ENCODE peak calls at places on chromosome 6, in nine cellular contexts. S is HL-60, Q is HCT116, A is A549, V is GM23338, O is SK-N-SH, X is HepG2, N is K562, C is GM12878. E is an unnamed sample.
A peak's percentile ranks its signal among the peaks of the same experiment; 100 is the strongest.

GRCh38 chr6:159919011-159919511 is 28.3 kb downstream of the MAS1 start:
- DNase-seq in S (no peak), Q (no peak), A (no peak), V (no peak), O (no peak), X (no peak), N (no peak), C (no peak), E (no peak)

GRCh38 chr6:159941286-159942113 is 27.4 kb upstream of the IGF2R start:
- DNase-seq in S (no peak), Q (peak; percentile 12), A (peak; percentile 24), V (peak; percentile 43), O (peak; percentile 14), X (peak; percentile 46), N (peak; percentile 18), C (peak; percentile 55), E (peak; percentile 27)

GRCh38 chr6:31666337-31666960 is 569 bp downstream of the CSNK2B start:
- DNase-seq in S (no peak), Q (no peak), A (no peak), V (no peak), O (no peak), X (no peak), N (peak; percentile 37), C (no peak), E (no peak)

GRCh38 chr6:158204616-158205015 is 36.5 kb downstream of the GTF2H5 start:
- DNase-seq in S (no peak), Q (no peak), A (no peak), V (no peak), O (no peak), X (no peak), N (no peak), C (no peak), E (no peak)

GRCh38 chr6:96478695-96479094 is 42.9 kb upstream of the UFL1 start:
- DNase-seq in S (no peak), Q (no peak), A (no peak), V (no peak), O (no peak), X (no peak), N (no peak), C (no peak), E (no peak)

GRCh38 chr6:78062993-78063392 is 410.2 kb downstream of the MEI4 start:
- DNase-seq in S (no peak), Q (no peak), A (no peak), V (no peak), O (no peak), X (no peak), N (no peak), C (no peak), E (no peak)

GRCh38 chr6:17905611-17906592 is 81.5 kb downstream of the KIF13A start:
- DNase-seq in S (no peak), Q (no peak), A (peak; percentile 14), V (no peak), O (no peak), X (no peak), N (no peak), C (no peak), E (no peak)

GRCh38 chr6:48568856-48569255 is 457.9 kb upstream of the PTCHD4 start:
- DNase-seq in S (no peak), Q (no peak), A (no peak), V (no peak), O (no peak), X (no peak), N (no peak), C (no peak), E (no peak)

GRCh38 chr6:145728986-145729385 is 6.3 kb downstream of the EPM2A start:
- DNase-seq in S (no peak), Q (no peak), A (no peak), V (no peak), O (no peak), X (no peak), N (no peak), C (no peak), E (no peak)

GRCh38 chr6:48996461-48997119 is 466.5 kb downstream of the MMUT start:
- DNase-seq in S (no peak), Q (no peak), A (no peak), V (no peak), O (no peak), X (no peak), N (no peak), C (no peak), E (no peak)

GRCh38 chr6:158764188-158764849 is 54.8 kb downstream of the EZR start:
- DNase-seq in S (no peak), Q (no peak), A (no peak), V (no peak), O (no peak), X (no peak), N (no peak), C (no peak), E (no peak)

GRCh38 chr6:121143476-121143875 is 190.8 kb downstream of the TBC1D32 start:
- DNase-seq in S (no peak), Q (no peak), A (no peak), V (no peak), O (no peak), X (no peak), N (no peak), C (no peak), E (no peak)

GRCh38 chr6:6856538-6857523 is 250.9 kb upstream of the RREB1 start:
- DNase-seq in S (peak; percentile 67), Q (no peak), A (peak; percentile 33), V (peak; percentile 71), O (peak; percentile 45), X (no peak), N (no peak), C (peak; percentile 71), E (no peak)
- TF ChIP-seq REST in S (no peak), Q (no peak), A (no peak), V (no peak), O (no peak), X (no peak), N (no peak), C (no peak), E (no peak)

DNA sequence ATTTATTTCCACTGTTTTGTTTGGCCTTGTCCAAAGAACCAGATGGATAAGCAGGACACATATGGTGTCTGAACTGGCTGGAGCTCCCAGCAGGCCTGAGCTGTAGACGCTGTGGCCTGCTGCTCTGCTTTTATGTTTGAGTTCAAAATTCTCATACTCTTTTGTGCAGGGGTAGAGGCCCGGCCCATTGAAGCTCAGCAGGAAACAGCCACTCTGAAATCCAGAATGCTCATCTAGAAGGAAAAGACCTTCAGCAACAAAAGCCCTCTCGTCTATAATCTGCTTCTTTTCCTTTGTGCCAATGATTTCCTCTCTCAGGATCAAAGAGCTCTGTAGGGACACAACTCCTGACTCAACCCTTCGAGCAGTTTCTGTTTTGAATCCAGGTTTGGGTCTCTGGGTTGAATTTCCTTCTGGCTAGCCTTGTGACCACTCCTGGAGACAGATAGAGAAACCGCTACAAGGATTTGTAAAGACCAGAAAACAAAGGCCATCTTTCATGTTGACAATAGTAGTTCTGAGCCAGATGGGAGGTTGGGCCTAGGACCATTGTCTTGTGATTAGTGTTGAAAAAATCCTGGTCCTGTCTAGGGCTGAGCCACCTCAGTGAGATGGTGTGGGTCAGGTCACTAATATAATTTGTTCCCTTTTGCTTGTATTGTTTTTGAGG is 446.7 kb downstream of the BCKDHB start:
- DNase-seq in S (no peak), Q (no peak), A (no peak), V (no peak), O (no peak), X (no peak), N (no peak), C (no peak), E (no peak)
- TF ChIP-seq REST in S (no peak), Q (no peak), A (no peak), V (no peak), O (no peak), X (no peak), N (no peak), C (no peak), E (no peak)

GRCh38 chr6:36920049-36920448 is 34.3 kb downstream of the C6orf89 start:
- DNase-seq in S (no peak), Q (no peak), A (no peak), V (no peak), O (no peak), X (no peak), N (no peak), C (no peak), E (no peak)
- TF ChIP-seq REST in S (no peak), Q (no peak), A (no peak), V (no peak), O (no peak), X (no peak), N (no peak), C (no peak), E (no peak)

DNA sequence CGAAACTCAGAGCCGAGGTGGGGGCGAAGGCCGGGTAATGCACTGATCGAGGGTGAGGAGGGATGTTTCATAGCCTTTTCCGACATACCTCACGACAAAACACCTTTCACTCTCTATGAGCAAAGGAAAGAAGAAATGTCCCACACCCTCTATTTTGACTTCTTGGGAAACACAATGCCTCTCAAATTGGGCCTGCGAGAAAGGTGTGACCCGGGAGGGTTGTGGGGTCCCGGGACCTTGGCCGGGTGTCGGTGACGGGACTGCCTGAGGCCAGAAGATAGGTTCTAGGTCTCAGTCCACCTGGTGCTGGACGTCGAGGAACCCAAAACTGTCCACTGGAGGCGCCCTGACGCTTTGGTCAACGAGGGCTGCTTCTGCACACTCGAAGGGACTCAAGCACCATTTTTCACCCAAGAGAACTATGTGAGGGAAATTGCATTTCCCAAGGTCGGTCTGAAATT is 41.1 kb upstream of the OSTM1 start:
- DNase-seq in S (no peak), Q (peak; percentile 41), A (peak; percentile 76), V (peak; percentile 80), O (peak; percentile 77), X (peak; percentile 47), N (peak; percentile 63), C (no peak), E (no peak)
- TF ChIP-seq REST in S (no peak), Q (no peak), A (no peak), V (no peak), O (no peak), X (no peak), N (no peak), C (no peak), E (no peak)

DNA sequence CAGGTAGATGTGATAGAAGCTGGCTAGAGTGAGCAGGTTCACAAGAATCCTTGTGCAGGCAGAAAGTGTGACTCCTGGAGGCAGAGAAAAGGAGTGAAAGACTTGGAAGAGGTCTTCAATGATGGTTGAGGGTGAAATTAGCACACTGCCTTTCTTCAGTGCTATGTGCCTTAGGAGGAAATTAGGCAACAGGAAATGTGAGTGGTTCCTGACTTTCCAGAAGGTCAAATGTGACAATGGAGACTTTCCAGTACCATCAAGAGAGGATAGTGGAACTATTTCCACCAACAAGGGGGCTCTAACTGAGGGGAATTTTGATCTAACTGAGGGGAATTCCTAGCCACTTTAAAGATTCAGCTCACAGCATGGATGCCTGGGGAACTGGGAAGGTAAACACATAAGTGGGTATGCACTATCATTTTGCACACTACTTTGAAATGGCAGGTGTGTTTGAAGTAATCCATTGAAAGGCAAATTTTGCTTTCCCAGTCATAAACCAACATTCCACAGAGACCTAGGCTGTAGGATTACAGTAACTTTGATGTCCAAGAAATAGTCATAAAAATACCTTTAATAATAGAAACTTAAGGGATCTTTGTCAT is 90.0 kb downstream of the PERP start:
- DNase-seq in S (no peak), Q (no peak), A (no peak), V (peak; percentile 23), O (no peak), X (no peak), N (no peak), C (no peak), E (no peak)
- TF ChIP-seq REST in S (no peak), Q (no peak), A (no peak), V (no peak), O (no peak), X (no peak), N (no peak), C (no peak), E (no peak)

E was measured in Panc1.